ENCODE peak calls at places on chromosomes 4 and X, in six cellular contexts. E, B, A, H, Q and X are unnamed samples.

GRCh38 chrX:101906136-101906796 is 25.6 kb downstream of the ZMAT1 start:
- DNase-seq in E (no peak), B (no peak), A (no peak), H (no peak), Q (no peak), X (no peak)

GRCh38 chrX:152635941-152636340 is 1.8 kb upstream of the GABRQ start:
- DNase-seq in E (peak; percentile 44), B (no peak), A (no peak), H (no peak), Q (no peak), X (peak; percentile 6)

GRCh38 chr4:48237996-48238645 is 31.5 kb downstream of the TEC start:
- DNase-seq in E (no peak), B (no peak), A (no peak), H (no peak), Q (no peak), X (no peak)

GRCh38 chr4:80263541-80264351 is 2.7 kb upstream of the FGF5 start:
- DNase-seq in E (no peak), B (no peak), A (no peak), H (no peak), Q (no peak), X (no peak)

GRCh38 chr4:80172203-80172602 is 25.1 kb upstream of the PRDM8 start:
- DNase-seq in E (no peak), B (no peak), A (no peak), H (no peak), Q (no peak), X (no peak)

GRCh38 chrX:123464709-123465108 is 268.1 kb downstream of the THOC2 start:
- DNase-seq in E (no peak), B (no peak), A (no peak), H (no peak), Q (no peak), X (peak; percentile 0)

GRCh38 chr4:56650259-56651070 is 30.6 kb downstream of the HOPX start:
- DNase-seq in E (no peak), B (no peak), A (no peak), H (no peak), Q (no peak), X (no peak)

GRCh38 chrX:357035-357692 is 29.5 kb downstream of the PPP2R3B start:
- DNase-seq in E (no peak), B (no peak), A (no peak), H (no peak), Q (no peak), X (no peak)

GRCh38 chrX:30665471-30665870 is 12.2 kb downstream of the GK start:
- DNase-seq in E (no peak), B (no peak), A (no peak), H (no peak), Q (no peak), X (no peak)

GRCh38 chr4:75821966-75822365 is 80.3 kb downstream of the PPEF2 start:
- DNase-seq in E (no peak), B (no peak), A (no peak), H (no peak), Q (no peak), X (no peak)

GRCh38 chr4:152935661-152936445 is at the start of gene FHDC1:
- DNase-seq in E (no peak), B (no peak), A (no peak), H (no peak), Q (peak; percentile 90), X (peak; percentile 66)

GRCh38 chr4:36256398-36256828 is 12.1 kb upstream of the ARAP2 start:
- DNase-seq in E (no peak), B (no peak), A (no peak), H (no peak), Q (no peak), X (no peak)

GRCh38 chr4:155545456-155545855 is 121.2 kb upstream of the GUCY1A1 start:
- DNase-seq in E (no peak), B (no peak), A (no peak), H (no peak), Q (no peak), X (no peak)

GRCh38 chr4:84401669-84402068 is 97.4 kb downstream of the NKX6-1 start:
- DNase-seq in E (no peak), B (no peak), A (no peak), H (no peak), Q (no peak), X (no peak)

GRCh38 chrX:96843566-96843965 is 40.1 kb upstream of the RPA4 start:
- DNase-seq in E (no peak), B (no peak), A (no peak), H (no peak), Q (no peak), X (no peak)

GRCh38 chr4:156581693-156582092 is 389.9 kb downstream of the PDGFC start:
- DNase-seq in E (no peak), B (no peak), A (no peak), H (no peak), Q (no peak), X (no peak)

GRCh38 chr4:83989835-83990234 is 453.9 kb downstream of the GPAT3 start:
- DNase-seq in E (no peak), B (no peak), A (no peak), H (no peak), Q (no peak), X (no peak)

DNA sequence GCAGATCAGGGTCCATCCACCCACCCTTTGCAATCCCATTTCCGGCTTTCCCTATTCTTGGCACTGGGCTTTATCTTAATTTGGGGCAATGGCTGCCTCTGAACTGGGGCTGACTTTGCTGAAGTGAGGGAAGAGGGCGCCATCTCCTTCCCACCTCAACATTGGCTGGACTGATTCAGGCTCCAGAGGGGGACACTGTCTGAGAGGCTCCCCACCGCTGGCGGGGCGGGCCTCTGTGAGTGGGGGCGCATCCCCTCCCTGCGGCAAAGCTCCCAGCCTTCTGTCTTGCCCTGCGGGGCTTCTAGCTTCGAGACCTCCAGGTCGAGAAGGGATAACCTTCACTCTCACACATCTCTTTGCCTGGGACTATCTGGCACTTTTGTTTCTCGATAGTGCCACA is 85.8 kb downstream of the PHKA2 start:
- DNase-seq in E (no peak), B (no peak), A (no peak), H (no peak), Q (no peak), X (no peak)
- TF ChIP-seq POLR2A in E (no peak), B (no peak), A (no peak), H (no peak), Q (no peak), X (no peak)

GRCh38 chrX:136768469-136769084 is 12.2 kb downstream of the ARHGEF6 start:
- DNase-seq in E (peak; percentile 42), B (peak; percentile 48), A (no peak), H (no peak), Q (no peak), X (peak; percentile 82)

GRCh38 chrX:136764206-136764605 is 16.5 kb downstream of the ARHGEF6 start:
- DNase-seq in E (no peak), B (no peak), A (no peak), H (no peak), Q (no peak), X (no peak)

GRCh38 chrX:136765957-136766356 is 14.8 kb downstream of the ARHGEF6 start:
- DNase-seq in E (peak; percentile 28), B (no peak), A (no peak), H (no peak), Q (no peak), X (peak; percentile 22)

GRCh38 chrX:136766785-136767103 is 14.0 kb downstream of the ARHGEF6 start:
- DNase-seq in E (peak; percentile 20), B (peak; percentile 22), A (no peak), H (peak; percentile 58), Q (no peak), X (no peak)

GRCh38 chrX:136767104-136767941 is 13.4 kb downstream of the ARHGEF6 start:
- DNase-seq in E (peak; percentile 84), B (peak; percentile 54), A (no peak), H (peak; percentile 83), Q (peak; percentile 70), X (peak; percentile 75)
- TF ChIP-seq POLR2A in E (peak; percentile 18), B (no peak), A (peak; percentile 50), H (peak; percentile 42), Q (no peak), X (peak; percentile 51)

GRCh38 chr4:113390850-113391249 is 341.4 kb downstream of the ANK2 start:
- DNase-seq in E (no peak), B (no peak), A (no peak), H (no peak), Q (no peak), X (no peak)

GRCh38 chr4:113394108-113394729 is 344.8 kb downstream of the ANK2 start:
- DNase-seq in E (no peak), B (no peak), A (no peak), H (no peak), Q (no peak), X (no peak)

GRCh38 chr4:113397114-113397701 is 347.8 kb downstream of the ANK2 start:
- DNase-seq in E (no peak), B (peak; percentile 26), A (no peak), H (no peak), Q (no peak), X (no peak)

GRCh38 chr4:113398441-113399143 is 349.1 kb downstream of the ANK2 start:
- DNase-seq in E (no peak), B (no peak), A (no peak), H (no peak), Q (no peak), X (no peak)

DNA sequence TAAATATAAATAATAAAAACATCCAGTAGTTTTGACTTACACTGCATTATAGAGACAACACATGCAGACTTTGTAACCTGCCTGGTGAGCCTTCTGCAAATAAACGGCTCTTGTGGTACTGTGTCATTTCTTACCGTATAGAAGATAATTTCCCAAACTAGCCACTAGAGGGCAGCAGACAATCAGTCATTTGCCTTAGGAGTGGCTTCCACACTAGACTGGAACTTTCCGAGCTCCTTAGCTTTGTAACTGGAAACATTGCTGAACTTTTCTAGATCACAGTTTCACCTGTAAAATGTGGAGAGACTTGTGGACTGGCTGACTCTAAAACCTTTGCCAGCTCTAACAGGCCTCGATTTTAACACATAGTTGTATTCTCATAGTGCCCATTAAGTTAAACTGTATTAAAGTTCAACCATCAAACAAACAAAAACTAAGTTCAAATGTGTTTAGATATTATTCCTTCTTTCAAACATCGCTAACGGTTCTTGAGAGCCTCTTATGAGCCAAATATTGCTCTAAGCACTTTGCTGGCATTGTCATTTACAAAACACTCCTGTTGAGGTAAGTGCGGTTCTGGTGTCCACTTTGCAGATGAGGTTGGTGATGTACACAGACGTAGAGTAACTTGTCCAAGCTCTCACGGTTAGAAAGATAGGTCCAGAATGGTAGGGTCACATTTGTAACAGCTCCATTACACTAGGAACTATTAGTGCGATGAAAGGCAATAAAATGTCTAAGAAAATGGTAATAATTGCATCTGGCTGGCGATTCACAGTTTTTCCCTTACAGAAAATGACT is 345.5 kb downstream of the ANK2 start:
- DNase-seq in E (peak; percentile 28), B (peak; percentile 35), A (no peak), H (no peak), Q (peak; percentile 37), X (peak; percentile 60)
- TF ChIP-seq POLR2A in E (no peak), B (no peak), A (no peak), H (no peak), Q (no peak), X (no peak)

GRCh38 chr4:6673660-6674499 is 19.8 kb upstream of the S100P start:
- DNase-seq in E (peak; percentile 96), B (peak; percentile 95), A (peak; percentile 69), H (peak; percentile 97), Q (peak; percentile 95), X (peak; percentile 98)
- TF ChIP-seq POLR2A in E (peak; percentile 34), B (peak; percentile 63), A (peak; percentile 72), H (peak; percentile 72), Q (no peak), X (peak; percentile 77)

DNA sequence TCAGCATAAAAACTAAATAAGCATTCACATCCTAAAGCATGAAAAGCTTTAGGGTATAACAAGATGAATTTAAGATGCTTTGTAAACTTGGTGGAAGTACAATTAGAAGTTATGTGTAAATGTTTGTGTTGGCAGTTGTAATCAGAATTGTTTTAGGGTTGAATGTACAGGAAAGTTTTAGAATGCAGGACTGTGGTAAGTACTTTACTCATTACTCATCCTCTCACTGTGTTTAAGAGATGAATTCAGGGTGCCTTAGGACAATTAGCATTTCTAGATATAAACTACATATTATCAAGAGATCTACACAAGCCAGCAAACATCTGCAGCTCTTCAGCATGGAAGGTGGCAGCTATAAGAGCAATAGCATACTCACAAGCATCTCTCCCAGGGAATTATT is 77.5 kb upstream of the ELOVL6 start:
- DNase-seq in E (no peak), B (no peak), A (no peak), H (no peak), Q (no peak), X (no peak)
- TF ChIP-seq POLR2A in E (no peak), B (no peak), A (no peak), H (no peak), Q (no peak), X (no peak)